ENCODE peak calls at places on chromosome 11, in seven cellular contexts. One of them, this sample, is unnamed.

GRCh38 chr11:62546937-62547625 is 475 bp upstream of the AHNAK start:
- DNase-seq in RPMI8226: peak
- DNase-seq in stimulated activated CD8-positive, alpha-beta memory T cell treated with anti-CD3 and anti-CD28 coated beads, Interleukin-4, amount 100 ng/mL, for 1 hour: no peak
- DNase-seq in T-cell: no peak
- DNase-seq in T follicular helper cell: no peak
- DNase-seq in SW480: peak
- DNase-seq in CD4-positive, alpha-beta T cell: no peak
- DNase-seq in this sample: no peak

GRCh38 chr11:93000511-93001476 is 31.3 kb downstream of the MTNR1B start:
- DNase-seq in RPMI8226: no peak
- DNase-seq in T-cell: no peak
- DNase-seq in CD4-positive, alpha-beta T cell: no peak
- DNase-seq in stimulated activated CD8-positive, alpha-beta memory T cell treated with anti-CD3 and anti-CD28 coated beads, Interleukin-4, amount 100 ng/mL, for 1 hour: no peak
- DNase-seq in SW480: peak
- DNase-seq in T follicular helper cell: no peak
- DNase-seq in this sample: no peak

GRCh38 chr11:101061606-101062005 is 68.0 kb downstream of the PGR start:
- DNase-seq in RPMI8226: no peak
- DNase-seq in stimulated activated CD8-positive, alpha-beta memory T cell treated with anti-CD3 and anti-CD28 coated beads, Interleukin-4, amount 100 ng/mL, for 1 hour: no peak
- DNase-seq in CD4-positive, alpha-beta T cell: no peak
- DNase-seq in T follicular helper cell: no peak
- DNase-seq in T-cell: no peak
- DNase-seq in SW480: no peak
- DNase-seq in this sample: no peak

GRCh38 chr11:111526501-111526900 is 11.9 kb downstream of the HOATZ start:
- DNase-seq in T-cell: no peak
- DNase-seq in T follicular helper cell: no peak
- DNase-seq in SW480: peak
- DNase-seq in CD4-positive, alpha-beta T cell: no peak
- DNase-seq in RPMI8226: no peak
- DNase-seq in stimulated activated CD8-positive, alpha-beta memory T cell treated with anti-CD3 and anti-CD28 coated beads, Interleukin-4, amount 100 ng/mL, for 1 hour: no peak
- DNase-seq in this sample: no peak

GRCh38 chr11:124870430-124870829 is 5.2 kb downstream of the ROBO3 start:
- DNase-seq in T follicular helper cell: no peak
- DNase-seq in stimulated activated CD8-positive, alpha-beta memory T cell treated with anti-CD3 and anti-CD28 coated beads, Interleukin-4, amount 100 ng/mL, for 1 hour: no peak
- DNase-seq in SW480: no peak
- DNase-seq in CD4-positive, alpha-beta T cell: no peak
- DNase-seq in T-cell: no peak
- DNase-seq in RPMI8226: no peak
- DNase-seq in this sample: no peak

GRCh38 chr11:123202723-123203122 is 7.7 kb upstream of the CLMP start:
- DNase-seq in SW480: no peak
- DNase-seq in RPMI8226: no peak
- DNase-seq in T follicular helper cell: no peak
- DNase-seq in CD4-positive, alpha-beta T cell: no peak
- DNase-seq in T-cell: no peak
- DNase-seq in stimulated activated CD8-positive, alpha-beta memory T cell treated with anti-CD3 and anti-CD28 coated beads, Interleukin-4, amount 100 ng/mL, for 1 hour: no peak
- DNase-seq in this sample: no peak

GRCh38 chr11:40328890-40329617 is 1130.4 kb downstream of the LRRC4C start:
- DNase-seq in T-cell: no peak
- DNase-seq in SW480: peak
- DNase-seq in RPMI8226: peak
- DNase-seq in CD4-positive, alpha-beta T cell: no peak
- DNase-seq in stimulated activated CD8-positive, alpha-beta memory T cell treated with anti-CD3 and anti-CD28 coated beads, Interleukin-4, amount 100 ng/mL, for 1 hour: no peak
- DNase-seq in T follicular helper cell: no peak
- DNase-seq in this sample: no peak

GRCh38 chr11:75869661-75870455 is 54.8 kb downstream of the UVRAG start:
- DNase-seq in SW480: no peak
- DNase-seq in RPMI8226: no peak
- DNase-seq in CD4-positive, alpha-beta T cell: no peak
- DNase-seq in stimulated activated CD8-positive, alpha-beta memory T cell treated with anti-CD3 and anti-CD28 coated beads, Interleukin-4, amount 100 ng/mL, for 1 hour: no peak
- DNase-seq in T follicular helper cell: no peak
- DNase-seq in T-cell: no peak
- DNase-seq in this sample: no peak

GRCh38 chr11:796565-797299 is 1.3 kb downstream of the SLC25A22 start:
- DNase-seq in RPMI8226: peak
- DNase-seq in SW480: no peak
- DNase-seq in T-cell: no peak
- DNase-seq in CD4-positive, alpha-beta T cell: no peak
- DNase-seq in stimulated activated CD8-positive, alpha-beta memory T cell treated with anti-CD3 and anti-CD28 coated beads, Interleukin-4, amount 100 ng/mL, for 1 hour: no peak
- DNase-seq in T follicular helper cell: no peak
- DNase-seq in this sample: no peak

GRCh38 chr11:1049431-1049891 is 12.9 kb upstream of the MUC6 start:
- DNase-seq in stimulated activated CD8-positive, alpha-beta memory T cell treated with anti-CD3 and anti-CD28 coated beads, Interleukin-4, amount 100 ng/mL, for 1 hour: no peak
- DNase-seq in RPMI8226: peak
- DNase-seq in T follicular helper cell: no peak
- DNase-seq in SW480: no peak
- DNase-seq in T-cell: no peak
- DNase-seq in CD4-positive, alpha-beta T cell: no peak
- DNase-seq in this sample: no peak

GRCh38 chr11:16804104-16804947 is 65.9 kb downstream of the C11orf58 start:
- DNase-seq in stimulated activated CD8-positive, alpha-beta memory T cell treated with anti-CD3 and anti-CD28 coated beads, Interleukin-4, amount 100 ng/mL, for 1 hour: no peak
- DNase-seq in CD4-positive, alpha-beta T cell: no peak
- DNase-seq in T follicular helper cell: no peak
- DNase-seq in SW480: peak
- DNase-seq in T-cell: no peak
- DNase-seq in RPMI8226: no peak
- DNase-seq in this sample: no peak